ENCODE peak calls at places on chromosomes 7 and 10, in seven cellular contexts. Z, O, H, V, K, E and D are unnamed samples.

GRCh38 chr7:98463837-98464557 is 63.1 kb upstream of the BAIAP2L1 start:
- DNase-seq in E (no peak), V (no peak), Z (no peak), H (no peak), K (no peak), O (no peak), D (no peak)

GRCh38 chr7:139602143-139602722 is 78.7 kb downstream of the CLEC2L start:
- DNase-seq in H (peak), Z (peak), E (no peak), K (no peak), V (no peak), O (peak), D (peak)

GRCh38 chr7:141369422-141369821 is 181.8 kb upstream of the AGK start:
- DNase-seq in K (no peak), O (no peak), E (peak), V (no peak), Z (no peak), H (no peak), D (peak)

GRCh38 chr7:138981332-138982203 is at the start of gene KIAA1549:
- DNase-seq in K (peak), H (peak), E (peak), V (peak), Z (peak), O (peak), D (no peak)

GRCh38 chr7:73721237-73721848 is 1.9 kb upstream of the STX1A start:
- DNase-seq in E (peak), K (peak), O (no peak), H (no peak), Z (no peak), V (no peak), D (peak)

GRCh38 chr10:72344932-72345331 is 9.8 kb downstream of the DNAJB12 start:
- DNase-seq in V (peak), Z (no peak), K (no peak), H (no peak), O (no peak), E (no peak), D (no peak)

GRCh38 chr7:12685550-12685949 is 1.9 kb upstream of the ARL4A start:
- DNase-seq in K (no peak), E (no peak), V (no peak), O (no peak), Z (no peak), H (peak), D (peak)

GRCh38 chr10:131115321-131115720 is 196.2 kb downstream of the TCERG1L start:
- DNase-seq in K (no peak), Z (no peak), E (no peak), O (no peak), V (no peak), H (no peak), D (no peak)

GRCh38 chr7:2437537-2438148 is 34.2 kb downstream of the CHST12 start:
- DNase-seq in K (no peak), O (no peak), E (no peak), H (no peak), V (no peak), Z (no peak), D (no peak)

GRCh38 chr7:68199951-68200660 is 1203.5 kb downstream of the TYW1 start:
- DNase-seq in V (no peak), K (no peak), O (no peak), Z (no peak), E (no peak), H (no peak), D (no peak)

GRCh38 chr7:37418381-37418780 is 30.3 kb downstream of the ELMO1 start:
- DNase-seq in O (no peak), Z (no peak), H (no peak), V (no peak), E (no peak), K (no peak), D (no peak)

GRCh38 chr7:45054442-45054841 is 34.3 kb downstream of the NACAD start:
- DNase-seq in V (no peak), H (no peak), E (no peak), Z (no peak), O (no peak), K (no peak), D (no peak)

GRCh38 chr10:29480281-29480954 is 154.4 kb downstream of the SVIL start:
- DNase-seq in H (no peak), V (no peak), K (no peak), Z (no peak), E (no peak), O (no peak), D (no peak)

GRCh38 chr7:1950623-1951523 is 280.8 kb downstream of the ELFN1 start:
- DNase-seq in E (peak), K (no peak), O (no peak), V (no peak), Z (no peak), H (no peak), D (no peak)

GRCh38 chr10:130062201-130062600 is 48.4 kb downstream of the C10orf143 start:
- DNase-seq in E (no peak), O (no peak), Z (no peak), K (no peak), H (no peak), V (no peak), D (no peak)

GRCh38 chr10:17216217-17216900 is 11.7 kb upstream of the VIM start:
- DNase-seq in V (no peak), H (peak), Z (peak), E (no peak), O (peak), K (no peak), D (no peak)

GRCh38 chr7:131769241-131769640 is 212.8 kb upstream of the PODXL start:
- DNase-seq in K (no peak), O (no peak), E (no peak), H (peak), V (no peak), Z (peak), D (no peak)

GRCh38 chr7:56474271-56474670 is 358.1 kb upstream of the NUPR2 start:
- DNase-seq in K (no peak), V (no peak), O (no peak), H (no peak), Z (no peak), E (no peak), D (no peak)

GRCh38 chr10:79070091-79070610 is 1.4 kb downstream of the ZMIZ1 start:
- DNase-seq in Z (no peak), V (peak), H (no peak), E (peak), K (peak), O (no peak), D (no peak)

GRCh38 chr10:44981172-44982113 is 2.8 kb upstream of the DEPP1 start:
- DNase-seq in V (no peak), O (peak), K (no peak), H (peak), E (no peak), Z (peak), D (no peak)
- H3K4me3 ChIP-seq in V (no peak), O (peak), K (no peak), H (no peak), E (peak), Z (no peak), D (no peak)

DNA sequence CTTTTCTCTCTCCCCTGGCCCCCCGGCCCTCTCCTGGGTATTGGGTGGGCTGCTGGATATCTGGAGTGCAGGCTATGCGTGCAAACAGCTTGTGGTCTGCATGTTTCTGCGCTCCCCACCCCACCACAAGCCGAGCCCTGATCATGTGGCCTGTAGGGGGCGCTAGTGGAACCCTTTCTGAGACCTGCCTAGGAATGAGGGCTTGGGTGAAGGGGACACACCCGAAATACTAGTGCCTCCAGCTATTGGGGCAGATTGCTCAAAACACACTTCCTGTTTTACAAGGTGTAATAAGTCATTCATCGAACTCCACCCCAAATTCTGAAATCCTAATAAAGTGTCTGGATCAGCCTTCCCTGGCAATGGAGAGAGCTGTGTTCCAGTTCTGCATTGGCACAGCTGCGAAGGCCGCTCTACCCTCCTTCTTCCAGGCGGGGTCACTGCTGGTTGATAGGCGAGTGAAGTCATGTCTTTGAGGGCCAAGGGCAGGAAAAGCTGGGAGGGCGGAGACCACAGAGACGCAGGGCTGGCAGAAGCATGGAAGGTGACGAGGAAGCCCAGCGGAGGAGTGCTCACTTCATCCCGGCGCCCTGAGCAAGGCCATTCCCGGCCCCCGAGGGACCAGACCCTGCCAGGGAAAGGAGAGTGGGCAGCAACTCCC is 19.8 kb upstream of the PRRT4 start:
- DNase-seq in O (no peak), V (no peak), E (peak), K (no peak), H (no peak), Z (peak), D (no peak)
- TF ChIP-seq CTCF in O (peak), V (peak), E (peak), K (no peak), H (peak), Z (peak), D (peak)

GRCh38 chr10:71319800-71320392 is 837 bp downstream of the SLC29A3 start:
- DNase-seq in O (no peak), Z (no peak), E (no peak), K (no peak), V (no peak), H (no peak), D (no peak)
- H3K4me3 ChIP-seq in O (peak), Z (peak), E (peak), K (peak), V (peak), H (peak), D (peak)

GRCh38 chr7:124462249-124462648 is 303.3 kb downstream of the GPR37 start:
- DNase-seq in V (no peak), Z (peak), K (no peak), H (peak), E (no peak), O (no peak), D (no peak)
- TF ChIP-seq CTCF in V (no peak), Z (no peak), K (no peak), H (no peak), E (no peak), O (no peak), D (no peak)

GRCh38 chr10:37314350-37314749 is 189.0 kb downstream of the ANKRD30A start:
- DNase-seq in Z (peak), V (no peak), K (no peak), O (no peak), E (no peak), H (no peak), D (no peak)

DNA sequence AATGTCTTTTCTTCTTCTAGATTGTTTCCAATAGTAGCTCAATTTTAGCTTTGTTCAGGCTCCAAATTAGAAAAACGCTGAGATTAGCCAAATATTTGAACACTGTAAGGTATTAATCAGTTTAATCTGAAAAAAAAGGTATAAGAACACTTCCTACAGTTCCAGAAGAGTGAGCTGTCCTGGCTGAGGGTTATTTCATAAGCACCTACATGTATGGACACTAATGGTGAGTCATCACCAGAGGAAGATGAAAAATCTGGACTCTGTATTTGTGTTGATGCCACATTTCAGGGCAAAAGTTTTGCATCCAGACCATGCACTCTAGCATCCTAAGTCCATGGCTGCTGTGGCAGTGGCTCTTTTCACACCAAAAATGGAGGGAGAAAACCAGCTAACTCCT is 189.5 kb downstream of the ANKRD30A start:
- DNase-seq in E (no peak), V (no peak), Z (peak), H (no peak), K (no peak), O (no peak), D (no peak)
- H3K4me3 ChIP-seq in E (no peak), V (no peak), Z (no peak), H (no peak), K (no peak), O (no peak), D (no peak)

GRCh38 chr10:90650858-90651257 is 207.0 kb downstream of the HTR7 start:
- DNase-seq in K (no peak), E (no peak), O (no peak), H (no peak), V (no peak), Z (no peak), D (no peak)

GRCh38 chr10:90652519-90652918 is 205.3 kb downstream of the HTR7 start:
- DNase-seq in Z (peak), E (no peak), H (peak), O (no peak), K (no peak), V (no peak), D (no peak)
- TF ChIP-seq CTCF in Z (peak), E (peak), H (peak), O (peak), K (no peak), V (peak), D (peak)

GRCh38 chr10:64041185-64041988 is 520.2 kb downstream of the REEP3 start:
- DNase-seq in Z (peak), H (peak), K (peak), O (peak), E (peak), V (peak), D (peak)
- H3K4me3 ChIP-seq in Z (peak), H (peak), K (peak), O (no peak), E (peak), V (peak), D (peak)